ENCODE peak calls at places on chromosomes 3 and 15, in nine cellular contexts. One of them, this sample, is unnamed.

GRCh38 chr3:139127101-139127500 is 82.4 kb upstream of the PRR23C start:
- DNase-seq in mesenchymal stem cell: no peak
- DNase-seq in HepG2: no peak
- DNase-seq in psoas muscle: no peak
- DNase-seq in fibroblast of villous mesenchyme: peak
- DNase-seq in pancreas: no peak
- DNase-seq in breast epithelium: no peak
- DNase-seq in A673: no peak
- DNase-seq in fibroblast of the aortic adventitia: peak
- DNase-seq in this sample: peak

GRCh38 chr3:63048365-63048764 is 173.1 kb upstream of the CADPS start:
- DNase-seq in HepG2: no peak
- DNase-seq in mesenchymal stem cell: no peak
- DNase-seq in pancreas: no peak
- DNase-seq in A673: no peak
- DNase-seq in fibroblast of villous mesenchyme: no peak
- DNase-seq in breast epithelium: no peak
- DNase-seq in fibroblast of the aortic adventitia: no peak
- DNase-seq in psoas muscle: no peak
- DNase-seq in this sample: no peak

GRCh38 chr3:128317698-128318231 is 148.9 kb downstream of the DNAJB8 start:
- DNase-seq in mesenchymal stem cell: no peak
- DNase-seq in A673: no peak
- DNase-seq in psoas muscle: no peak
- DNase-seq in fibroblast of the aortic adventitia: no peak
- DNase-seq in HepG2: no peak
- DNase-seq in breast epithelium: no peak
- DNase-seq in fibroblast of villous mesenchyme: no peak
- DNase-seq in pancreas: peak
- DNase-seq in this sample: no peak

GRCh38 chr3:127144631-127145030 is 48.3 kb upstream of the PRR23E start:
- DNase-seq in psoas muscle: no peak
- DNase-seq in breast epithelium: no peak
- DNase-seq in fibroblast of villous mesenchyme: no peak
- DNase-seq in mesenchymal stem cell: no peak
- DNase-seq in fibroblast of the aortic adventitia: no peak
- DNase-seq in pancreas: no peak
- DNase-seq in HepG2: no peak
- DNase-seq in A673: no peak
- DNase-seq in this sample: no peak

GRCh38 chr3:128489860-128490649 is 2.9 kb downstream of the GATA2 start:
- DNase-seq in A673: peak
- DNase-seq in fibroblast of the aortic adventitia: peak
- DNase-seq in fibroblast of villous mesenchyme: peak
- DNase-seq in psoas muscle: no peak
- DNase-seq in HepG2: peak
- DNase-seq in breast epithelium: peak
- DNase-seq in pancreas: peak
- DNase-seq in mesenchymal stem cell: peak
- DNase-seq in this sample: no peak

GRCh38 chr15:80526556-80527340 is 122.6 kb downstream of the ARNT2 start:
- DNase-seq in fibroblast of villous mesenchyme: peak
- DNase-seq in fibroblast of the aortic adventitia: peak
- DNase-seq in psoas muscle: no peak
- DNase-seq in pancreas: no peak
- DNase-seq in breast epithelium: no peak
- DNase-seq in mesenchymal stem cell: peak
- DNase-seq in A673: no peak
- DNase-seq in HepG2: no peak
- DNase-seq in this sample: no peak

GRCh38 chr3:185280572-185281365 is 26.9 kb upstream of the EHHADH start:
- DNase-seq in breast epithelium: no peak
- DNase-seq in psoas muscle: no peak
- DNase-seq in pancreas: no peak
- DNase-seq in fibroblast of villous mesenchyme: peak
- DNase-seq in fibroblast of the aortic adventitia: peak
- DNase-seq in HepG2: peak
- DNase-seq in A673: peak
- DNase-seq in mesenchymal stem cell: peak
- DNase-seq in this sample: no peak

GRCh38 chr3:193884011-193884410 is 251.9 kb upstream of the HES1 start:
- DNase-seq in fibroblast of the aortic adventitia: no peak
- DNase-seq in psoas muscle: no peak
- DNase-seq in A673: no peak
- DNase-seq in HepG2: no peak
- DNase-seq in fibroblast of villous mesenchyme: no peak
- DNase-seq in pancreas: no peak
- DNase-seq in mesenchymal stem cell: no peak
- DNase-seq in breast epithelium: no peak
- DNase-seq in this sample: no peak

GRCh38 chr3:128714887-128715496 is 11.0 kb upstream of the RAB7A start:
- DNase-seq in mesenchymal stem cell: no peak
- DNase-seq in breast epithelium: no peak
- DNase-seq in A673: no peak
- DNase-seq in fibroblast of the aortic adventitia: no peak
- DNase-seq in fibroblast of villous mesenchyme: no peak
- DNase-seq in pancreas: no peak
- DNase-seq in psoas muscle: no peak
- DNase-seq in HepG2: no peak
- DNase-seq in this sample: no peak

GRCh38 chr3:11391930-11392688 is 119.9 kb downstream of the ATG7 start:
- DNase-seq in fibroblast of the aortic adventitia: peak
- DNase-seq in A673: no peak
- DNase-seq in psoas muscle: no peak
- DNase-seq in mesenchymal stem cell: peak
- DNase-seq in fibroblast of villous mesenchyme: peak
- DNase-seq in breast epithelium: no peak
- DNase-seq in pancreas: no peak
- DNase-seq in HepG2: no peak
- DNase-seq in this sample: no peak

GRCh38 chr15:80482686-80483085 is 78.5 kb downstream of the ARNT2 start:
- DNase-seq in psoas muscle: no peak
- DNase-seq in breast epithelium: no peak
- DNase-seq in HepG2: no peak
- DNase-seq in fibroblast of the aortic adventitia: peak
- DNase-seq in pancreas: no peak
- DNase-seq in A673: no peak
- DNase-seq in fibroblast of villous mesenchyme: no peak
- DNase-seq in mesenchymal stem cell: no peak
- DNase-seq in this sample: no peak

GRCh38 chr3:24968076-24968475 is 460.0 kb upstream of the RARB start:
- DNase-seq in fibroblast of villous mesenchyme: no peak
- DNase-seq in HepG2: no peak
- DNase-seq in psoas muscle: no peak
- DNase-seq in pancreas: no peak
- DNase-seq in fibroblast of the aortic adventitia: no peak
- DNase-seq in breast epithelium: no peak
- DNase-seq in A673: no peak
- DNase-seq in mesenchymal stem cell: no peak
- DNase-seq in this sample: no peak

DNA sequence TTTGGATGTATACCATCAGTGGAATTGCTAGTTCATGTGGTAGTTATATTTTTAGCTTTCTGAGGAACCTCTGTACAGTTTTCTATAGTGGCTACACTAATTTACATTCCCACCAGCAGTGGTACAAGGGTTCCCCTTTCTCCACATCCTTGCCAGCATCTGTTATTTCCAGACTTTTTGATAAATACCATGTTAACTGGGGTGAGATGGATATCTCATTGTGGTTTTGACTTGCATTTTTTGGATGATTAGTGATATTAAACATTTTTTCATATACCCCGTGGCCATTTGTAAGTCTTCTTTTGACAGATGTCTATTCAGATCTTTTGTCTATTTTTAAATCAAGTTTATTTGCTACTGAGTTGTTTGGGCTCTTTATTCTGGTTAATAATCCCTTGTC is 455.6 kb upstream of the RARB start:
- DNase-seq in fibroblast of the aortic adventitia: no peak
- DNase-seq in mesenchymal stem cell: no peak
- DNase-seq in HepG2: no peak
- DNase-seq in pancreas: no peak
- DNase-seq in fibroblast of villous mesenchyme: no peak
- DNase-seq in A673: no peak
- DNase-seq in psoas muscle: no peak
- DNase-seq in breast epithelium: no peak
- DNase-seq in this sample: no peak
- H3K4me3 ChIP-seq in fibroblast of the aortic adventitia: no peak
- H3K4me3 ChIP-seq in mesenchymal stem cell: no peak
- H3K4me3 ChIP-seq in HepG2: no peak
- H3K4me3 ChIP-seq in pancreas: no peak
- H3K4me3 ChIP-seq in fibroblast of villous mesenchyme: no peak
- H3K4me3 ChIP-seq in A673: no peak
- H3K4me3 ChIP-seq in psoas muscle: no peak
- H3K4me3 ChIP-seq in breast epithelium: no peak
- H3K4me3 ChIP-seq in this sample: no peak

GRCh38 chr3:71502066-71502465 is 81.5 kb downstream of the FOXP1 start:
- DNase-seq in A673: no peak
- DNase-seq in mesenchymal stem cell: no peak
- DNase-seq in fibroblast of the aortic adventitia: no peak
- DNase-seq in pancreas: no peak
- DNase-seq in HepG2: no peak
- DNase-seq in breast epithelium: no peak
- DNase-seq in psoas muscle: no peak
- DNase-seq in fibroblast of villous mesenchyme: no peak
- DNase-seq in this sample: no peak

GRCh38 chr3:71500696-71501095 is 82.8 kb downstream of the FOXP1 start:
- DNase-seq in fibroblast of villous mesenchyme: no peak
- DNase-seq in A673: no peak
- DNase-seq in HepG2: no peak
- DNase-seq in mesenchymal stem cell: no peak
- DNase-seq in pancreas: no peak
- DNase-seq in psoas muscle: no peak
- DNase-seq in breast epithelium: no peak
- DNase-seq in fibroblast of the aortic adventitia: no peak
- DNase-seq in this sample: no peak

GRCh38 chr3:71503525-71504249 is 79.8 kb downstream of the FOXP1 start:
- DNase-seq in breast epithelium: no peak
- DNase-seq in fibroblast of the aortic adventitia: peak
- DNase-seq in mesenchymal stem cell: no peak
- DNase-seq in fibroblast of villous mesenchyme: peak
- DNase-seq in pancreas: no peak
- DNase-seq in A673: no peak
- DNase-seq in psoas muscle: no peak
- DNase-seq in HepG2: no peak
- DNase-seq in this sample: peak

GRCh38 chr3:71509024-71509423 is 74.5 kb downstream of the FOXP1 start:
- DNase-seq in mesenchymal stem cell: no peak
- DNase-seq in fibroblast of the aortic adventitia: no peak
- DNase-seq in fibroblast of villous mesenchyme: no peak
- DNase-seq in breast epithelium: no peak
- DNase-seq in psoas muscle: no peak
- DNase-seq in HepG2: no peak
- DNase-seq in pancreas: no peak
- DNase-seq in A673: no peak
- DNase-seq in this sample: no peak

GRCh38 chr3:71504250-71505036 is 79.1 kb downstream of the FOXP1 start:
- DNase-seq in A673: no peak
- DNase-seq in fibroblast of the aortic adventitia: peak
- DNase-seq in breast epithelium: no peak
- DNase-seq in psoas muscle: no peak
- DNase-seq in mesenchymal stem cell: peak
- DNase-seq in HepG2: no peak
- DNase-seq in fibroblast of villous mesenchyme: peak
- DNase-seq in pancreas: no peak
- DNase-seq in this sample: peak
- H3K4me3 ChIP-seq in A673: no peak
- H3K4me3 ChIP-seq in fibroblast of the aortic adventitia: peak
- H3K4me3 ChIP-seq in breast epithelium: no peak
- H3K4me3 ChIP-seq in psoas muscle: no peak
- H3K4me3 ChIP-seq in mesenchymal stem cell: peak
- H3K4me3 ChIP-seq in HepG2: no peak
- H3K4me3 ChIP-seq in fibroblast of villous mesenchyme: no peak
- H3K4me3 ChIP-seq in pancreas: no peak
- H3K4me3 ChIP-seq in this sample: peak

GRCh38 chr3:181920409-181920808 is 208.7 kb downstream of the SOX2 start:
- DNase-seq in HepG2: no peak
- DNase-seq in pancreas: no peak
- DNase-seq in fibroblast of the aortic adventitia: no peak
- DNase-seq in mesenchymal stem cell: no peak
- DNase-seq in A673: no peak
- DNase-seq in fibroblast of villous mesenchyme: no peak
- DNase-seq in psoas muscle: no peak
- DNase-seq in breast epithelium: no peak
- DNase-seq in this sample: no peak
- H3K4me3 ChIP-seq in HepG2: no peak
- H3K4me3 ChIP-seq in pancreas: no peak
- H3K4me3 ChIP-seq in fibroblast of the aortic adventitia: no peak
- H3K4me3 ChIP-seq in mesenchymal stem cell: no peak
- H3K4me3 ChIP-seq in A673: no peak
- H3K4me3 ChIP-seq in fibroblast of villous mesenchyme: no peak
- H3K4me3 ChIP-seq in psoas muscle: no peak
- H3K4me3 ChIP-seq in breast epithelium: no peak
- H3K4me3 ChIP-seq in this sample: no peak

GRCh38 chr3:45027406-45027805 is 1.3 kb downstream of the CLEC3B start:
- DNase-seq in psoas muscle: no peak
- DNase-seq in fibroblast of the aortic adventitia: peak
- DNase-seq in mesenchymal stem cell: no peak
- DNase-seq in A673: no peak
- DNase-seq in fibroblast of villous mesenchyme: no peak
- DNase-seq in breast epithelium: no peak
- DNase-seq in HepG2: no peak
- DNase-seq in pancreas: no peak
- DNase-seq in this sample: no peak

GRCh38 chr3:45024601-45025262 is 1.4 kb upstream of the CLEC3B start:
- DNase-seq in fibroblast of villous mesenchyme: no peak
- DNase-seq in pancreas: no peak
- DNase-seq in fibroblast of the aortic adventitia: peak
- DNase-seq in A673: no peak
- DNase-seq in mesenchymal stem cell: peak
- DNase-seq in psoas muscle: no peak
- DNase-seq in breast epithelium: no peak
- DNase-seq in HepG2: no peak
- DNase-seq in this sample: no peak

GRCh38 chr3:45026957-45027356 is 854 bp downstream of the CLEC3B start:
- DNase-seq in psoas muscle: peak
- DNase-seq in fibroblast of villous mesenchyme: peak
- DNase-seq in HepG2: peak
- DNase-seq in A673: no peak
- DNase-seq in pancreas: no peak
- DNase-seq in breast epithelium: no peak
- DNase-seq in fibroblast of the aortic adventitia: peak
- DNase-seq in mesenchymal stem cell: peak
- DNase-seq in this sample: no peak

GRCh38 chr3:45023675-45024074 is 2.4 kb upstream of the CLEC3B start:
- DNase-seq in fibroblast of villous mesenchyme: no peak
- DNase-seq in HepG2: no peak
- DNase-seq in mesenchymal stem cell: no peak
- DNase-seq in fibroblast of the aortic adventitia: no peak
- DNase-seq in psoas muscle: no peak
- DNase-seq in breast epithelium: no peak
- DNase-seq in A673: no peak
- DNase-seq in pancreas: no peak
- DNase-seq in this sample: no peak

DNA sequence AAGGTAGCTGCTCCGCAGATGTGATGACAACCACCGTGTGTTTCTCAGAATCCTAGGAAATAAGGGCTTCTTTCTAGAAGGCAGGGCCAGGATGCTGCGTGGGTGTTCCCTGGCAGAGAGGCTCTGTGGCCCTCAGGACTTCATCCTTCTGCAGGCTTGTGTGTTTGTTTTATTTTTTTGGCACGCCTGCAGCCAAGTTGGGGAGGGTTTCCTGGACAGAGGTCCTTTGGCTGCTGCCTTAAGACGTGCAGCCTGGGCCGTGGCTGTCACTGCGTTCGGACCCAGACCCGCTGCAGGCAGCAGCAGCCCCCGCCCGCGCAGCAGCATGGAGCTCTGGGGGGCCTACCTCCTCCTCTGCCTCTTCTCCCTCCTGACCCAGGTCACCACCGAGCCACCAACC is at the start of gene CLEC3B:
- DNase-seq in pancreas: no peak
- DNase-seq in fibroblast of villous mesenchyme: peak
- DNase-seq in A673: no peak
- DNase-seq in fibroblast of the aortic adventitia: peak
- DNase-seq in breast epithelium: no peak
- DNase-seq in HepG2: no peak
- DNase-seq in mesenchymal stem cell: no peak
- DNase-seq in psoas muscle: peak
- DNase-seq in this sample: peak
- H3K4me3 ChIP-seq in pancreas: no peak
- H3K4me3 ChIP-seq in fibroblast of villous mesenchyme: no peak
- H3K4me3 ChIP-seq in A673: no peak
- H3K4me3 ChIP-seq in fibroblast of the aortic adventitia: no peak
- H3K4me3 ChIP-seq in breast epithelium: peak
- H3K4me3 ChIP-seq in HepG2: no peak
- H3K4me3 ChIP-seq in mesenchymal stem cell: peak
- H3K4me3 ChIP-seq in psoas muscle: peak
- H3K4me3 ChIP-seq in this sample: peak